ENCODE peak calls at places on chromosome 6, in six cellular contexts. Q is LoVo; S is renal cortical epithelial cell; Y is stimulated activated CD8-positive, alpha-beta memory T cell treated with anti-CD3 and anti-CD28 coated beads, Interleukin-15, amount 100 ng/mL, for 1 hour; K is HepG2; Z is effector CD4-positive, alpha-beta T cell. P is an unnamed sample.

GRCh38 chr6:22113046-22113766 is 183.6 kb downstream of the PRL start:
- DNase-seq in Q (peak), S (peak), Y (no peak), K (no peak), Z (no peak), P (no peak)

GRCh38 chr6:113047148-113047547 is 700.0 kb downstream of the RFPL4B start:
- DNase-seq in Q (no peak), S (no peak), Y (no peak), K (no peak), Z (no peak), P (no peak)

GRCh38 chr6:129500958-129501381 is 209.0 kb downstream of the ARHGAP18 start:
- DNase-seq in Q (no peak), S (no peak), Y (no peak), K (peak), Z (no peak), P (no peak)

GRCh38 chr6:27962506-27962905 is 5.5 kb downstream of the OR2B6 start:
- DNase-seq in Q (peak), S (no peak), Y (no peak), K (no peak), Z (no peak), P (no peak)

GRCh38 chr6:139638179-139638872 is 263.9 kb upstream of the CITED2 start:
- DNase-seq in Q (no peak), S (no peak), Y (no peak), K (no peak), Z (no peak), P (no peak)

GRCh38 chr6:161141173-161141572 is 132.7 kb downstream of the AGPAT4 start:
- DNase-seq in Q (no peak), S (no peak), Y (no peak), K (no peak), Z (no peak), P (no peak)

GRCh38 chr6:70072540-70073179 is 206.3 kb downstream of the COL19A1 start:
- DNase-seq in Q (no peak), S (no peak), Y (no peak), K (no peak), Z (no peak), P (no peak)

GRCh38 chr6:11769244-11769643 is 9.4 kb downstream of the ADTRP start:
- DNase-seq in Q (no peak), S (no peak), Y (no peak), K (no peak), Z (no peak), P (no peak)

GRCh38 chr6:7528565-7528964 is 12.9 kb upstream of the DSP start:
- DNase-seq in Q (no peak), S (peak), Y (no peak), K (no peak), Z (no peak), P (no peak)

GRCh38 chr6:69594405-69594804 is 202.4 kb downstream of the LMBRD1 start:
- DNase-seq in Q (peak), S (no peak), Y (no peak), K (no peak), Z (no peak), P (no peak)

GRCh38 chr6:31143148-31143547 is 4.3 kb upstream of the PSORS1C2 start:
- DNase-seq in Q (no peak), S (peak), Y (no peak), K (no peak), Z (no peak), P (peak)

GRCh38 chr6:136236491-136237293 is 13.4 kb downstream of the MTFR2 start:
- DNase-seq in Q (no peak), S (no peak), Y (no peak), K (no peak), Z (no peak), P (no peak)

GRCh38 chr6:88761237-88762031 is 202.0 kb downstream of the RNGTT start:
- DNase-seq in Q (no peak), S (no peak), Y (no peak), K (no peak), Z (no peak), P (no peak)

GRCh38 chr6:109344226-109344625 is 38.0 kb downstream of the CD164 start:
- DNase-seq in Q (no peak), S (no peak), Y (no peak), K (no peak), Z (no peak), P (no peak)

GRCh38 chr6:6696867-6697531 is 108.5 kb downstream of the LY86 start:
- DNase-seq in Q (peak), S (peak), Y (no peak), K (peak), Z (no peak), P (no peak)

GRCh38 chr6:72589096-72589495 is 32.8 kb upstream of the KCNQ5 start:
- DNase-seq in Q (no peak), S (no peak), Y (no peak), K (no peak), Z (no peak), P (no peak)

GRCh38 chr6:34248198-34248726 is 544 bp downstream of the SMIM29 start:
- DNase-seq in Q (no peak), S (no peak), Y (no peak), K (peak), Z (peak), P (peak)

GRCh38 chr6:127748290-127748689 is 152.6 kb downstream of the THEMIS start:
- DNase-seq in Q (no peak), S (no peak), Y (no peak), K (no peak), Z (no peak), P (no peak)

GRCh38 chr6:137148291-137149076 is 25.0 kb downstream of the IL22RA2 start:
- DNase-seq in Q (no peak), S (peak), Y (no peak), K (peak), Z (no peak), P (no peak)

GRCh38 chr6:160060920-160061447 is 60.6 kb upstream of the SLC22A1 start:
- DNase-seq in Q (no peak), S (no peak), Y (no peak), K (no peak), Z (no peak), P (no peak)

GRCh38 chr6:133991096-133991593 is 38.1 kb downstream of the TBPL1 start:
- DNase-seq in Q (no peak), S (peak), Y (no peak), K (peak), Z (no peak), P (no peak)

GRCh38 chr6:144834426-144835038 is 549.4 kb downstream of the UTRN start:
- DNase-seq in Q (no peak), S (no peak), Y (no peak), K (no peak), Z (no peak), P (no peak)

GRCh38 chr6:399785-400517 is 8.4 kb downstream of the IRF4 start:
- DNase-seq in Q (no peak), S (no peak), Y (no peak), K (no peak), Z (no peak), P (no peak)

P was measured in tibial nerve.